ENCODE peak calls at places on chromosomes 11 and 22, in seven cellular contexts. One of them, this sample, is unnamed. For H3K4me1, the result is how much of the 10 kb centered on the place peaks cover.

GRCh38 chr11:33703771-33704170 is 3.1 kb upstream of the C11orf91 start:
- DNase-seq in mesendoderm: no peak
- DNase-seq in IMR-90: peak
- DNase-seq in mesenchymal stem cell: no peak
- DNase-seq in trophoblast cell: peak
- DNase-seq in H9: no peak
- DNase-seq in H1: no peak
- DNase-seq in this sample: no peak

GRCh38 chr11:34495724-34496377 is 17.7 kb downstream of the ELF5 start:
- DNase-seq in mesendoderm: no peak
- DNase-seq in IMR-90: no peak
- DNase-seq in mesenchymal stem cell: no peak
- DNase-seq in trophoblast cell: no peak
- DNase-seq in H9: no peak
- DNase-seq in H1: no peak
- DNase-seq in this sample: no peak

GRCh38 chr11:124812876-124813275 is 12.7 kb upstream of the MSANTD2 start:
- DNase-seq in mesendoderm: no peak
- DNase-seq in IMR-90: no peak
- DNase-seq in mesenchymal stem cell: no peak
- DNase-seq in trophoblast cell: peak
- DNase-seq in H9: no peak
- DNase-seq in H1: no peak
- DNase-seq in this sample: no peak

GRCh38 chr11:117197006-117197405 is 2.2 kb upstream of the TAGLN start:
- DNase-seq in mesendoderm: no peak
- DNase-seq in IMR-90: no peak
- DNase-seq in mesenchymal stem cell: no peak
- DNase-seq in trophoblast cell: no peak
- DNase-seq in H9: no peak
- DNase-seq in H1: no peak
- DNase-seq in this sample: no peak

GRCh38 chr11:27485930-27486773 is 13.6 kb upstream of the LGR4 start:
- DNase-seq in mesendoderm: peak
- DNase-seq in IMR-90: peak
- DNase-seq in mesenchymal stem cell: peak
- DNase-seq in trophoblast cell: peak
- DNase-seq in H9: no peak
- DNase-seq in H1: no peak
- DNase-seq in this sample: peak

GRCh38 chr11:37657645-37658044 is 1059.6 kb upstream of the RAG2 start:
- DNase-seq in mesendoderm: peak
- DNase-seq in IMR-90: peak
- DNase-seq in mesenchymal stem cell: peak
- DNase-seq in trophoblast cell: peak
- DNase-seq in H9: no peak
- DNase-seq in H1: no peak
- DNase-seq in this sample: no peak

GRCh38 chr11:100827934-100828661 is 141.0 kb downstream of the ARHGAP42 start:
- DNase-seq in mesendoderm: peak
- DNase-seq in IMR-90: peak
- DNase-seq in mesenchymal stem cell: peak
- DNase-seq in trophoblast cell: peak
- DNase-seq in H9: peak
- DNase-seq in H1: no peak
- DNase-seq in this sample: no peak

GRCh38 chr11:116910378-116910777 is 73.0 kb upstream of the APOA1 start:
- DNase-seq in mesendoderm: no peak
- DNase-seq in IMR-90: peak
- DNase-seq in mesenchymal stem cell: peak
- DNase-seq in trophoblast cell: no peak
- DNase-seq in H9: no peak
- DNase-seq in H1: no peak
- DNase-seq in this sample: no peak

GRCh38 chr11:44618561-44619425 is 53.3 kb downstream of the CD82 start:
- DNase-seq in mesendoderm: no peak
- DNase-seq in IMR-90: no peak
- DNase-seq in mesenchymal stem cell: no peak
- DNase-seq in trophoblast cell: no peak
- DNase-seq in H9: peak
- DNase-seq in H1: no peak
- DNase-seq in this sample: no peak

GRCh38 chr11:22165087-22165486 is 27.8 kb upstream of the ANO5 start:
- DNase-seq in mesendoderm: peak
- DNase-seq in IMR-90: no peak
- DNase-seq in mesenchymal stem cell: no peak
- DNase-seq in trophoblast cell: no peak
- DNase-seq in H9: no peak
- DNase-seq in H1: no peak
- DNase-seq in this sample: no peak

GRCh38 chr11:112903310-112903709 is 57.9 kb upstream of the NCAM1 start:
- DNase-seq in mesendoderm: no peak
- DNase-seq in IMR-90: no peak
- DNase-seq in mesenchymal stem cell: no peak
- DNase-seq in trophoblast cell: no peak
- DNase-seq in H9: no peak
- DNase-seq in H1: no peak
- DNase-seq in this sample: no peak

GRCh38 chr11:119531091-119531490 is 108.1 kb upstream of the THY1 start:
- DNase-seq in mesendoderm: no peak
- DNase-seq in IMR-90: no peak
- DNase-seq in mesenchymal stem cell: no peak
- DNase-seq in trophoblast cell: no peak
- DNase-seq in H9: no peak
- DNase-seq in H1: no peak
- DNase-seq in this sample: no peak

GRCh38 chr11:43217856-43218255 is 93.9 kb upstream of the API5 start:
- DNase-seq in mesendoderm: no peak
- DNase-seq in IMR-90: no peak
- DNase-seq in mesenchymal stem cell: no peak
- DNase-seq in trophoblast cell: no peak
- DNase-seq in H9: no peak
- DNase-seq in H1: no peak
- DNase-seq in this sample: no peak

GRCh38 chr22:20009018-20009482 is 7.6 kb downstream of the ARVCF start:
- DNase-seq in mesendoderm: no peak
- DNase-seq in IMR-90: no peak
- DNase-seq in mesenchymal stem cell: no peak
- DNase-seq in trophoblast cell: no peak
- DNase-seq in H9: no peak
- DNase-seq in H1: no peak
- DNase-seq in this sample: no peak
- H2BK120ac ChIP-seq in mesendoderm: no peak
- H2BK120ac ChIP-seq in IMR-90: no peak
- H2BK120ac ChIP-seq in mesenchymal stem cell: no peak
- H2BK120ac ChIP-seq in trophoblast cell: no peak
- H2BK120ac ChIP-seq in H9: no peak
- H2BK120ac ChIP-seq in H1: no peak
- H2BK120ac ChIP-seq in this sample: no peak

GRCh38 chr11:9850224-9850895 is 186.5 kb downstream of the SWAP70 start:
- DNase-seq in mesendoderm: no peak
- DNase-seq in IMR-90: peak
- DNase-seq in mesenchymal stem cell: no peak
- DNase-seq in trophoblast cell: peak
- DNase-seq in H9: no peak
- DNase-seq in H1: no peak
- DNase-seq in this sample: no peak

GRCh38 chr11:9855579-9856260 is 191.8 kb downstream of the SWAP70 start:
- DNase-seq in mesendoderm: no peak
- DNase-seq in IMR-90: peak
- DNase-seq in mesenchymal stem cell: peak
- DNase-seq in trophoblast cell: no peak
- DNase-seq in H9: no peak
- DNase-seq in H1: no peak
- DNase-seq in this sample: no peak

GRCh38 chr11:9851366-9851765 is 187.5 kb downstream of the SWAP70 start:
- DNase-seq in mesendoderm: no peak
- DNase-seq in IMR-90: peak
- DNase-seq in mesenchymal stem cell: peak
- DNase-seq in trophoblast cell: peak
- DNase-seq in H9: no peak
- DNase-seq in H1: no peak
- DNase-seq in this sample: no peak

GRCh38 chr11:9852465-9852864 is 188.6 kb downstream of the SWAP70 start:
- DNase-seq in mesendoderm: no peak
- DNase-seq in IMR-90: no peak
- DNase-seq in mesenchymal stem cell: peak
- DNase-seq in trophoblast cell: no peak
- DNase-seq in H9: no peak
- DNase-seq in H1: no peak
- DNase-seq in this sample: no peak

GRCh38 chr11:9853929-9854557 is 190.2 kb downstream of the SWAP70 start:
- DNase-seq in mesendoderm: no peak
- DNase-seq in IMR-90: no peak
- DNase-seq in mesenchymal stem cell: no peak
- DNase-seq in trophoblast cell: no peak
- DNase-seq in H9: no peak
- DNase-seq in H1: no peak
- DNase-seq in this sample: no peak
- H3K4me1 ChIP-seq in mesendoderm: under half
- H3K4me1 ChIP-seq in IMR-90: under half
- H3K4me1 ChIP-seq in mesenchymal stem cell: under half
- H3K4me1 ChIP-seq in trophoblast cell: under half
- H3K4me1 ChIP-seq in H9: under half
- H3K4me1 ChIP-seq in H1: under half
- H3K4me1 ChIP-seq in this sample: under half

GRCh38 chr22:48677168-48677520 is 1150.5 kb downstream of the BRD1 start:
- DNase-seq in mesendoderm: no peak
- DNase-seq in IMR-90: no peak
- DNase-seq in mesenchymal stem cell: no peak
- DNase-seq in trophoblast cell: no peak
- DNase-seq in H9: no peak
- DNase-seq in H1: no peak
- DNase-seq in this sample: no peak
- H2BK120ac ChIP-seq in mesendoderm: no peak
- H2BK120ac ChIP-seq in IMR-90: no peak
- H2BK120ac ChIP-seq in mesenchymal stem cell: no peak
- H2BK120ac ChIP-seq in trophoblast cell: no peak
- H2BK120ac ChIP-seq in H9: no peak
- H2BK120ac ChIP-seq in H1: no peak
- H2BK120ac ChIP-seq in this sample: no peak

GRCh38 chr11:12695878-12696277 is 21.7 kb downstream of the TEAD1 start:
- DNase-seq in mesendoderm: no peak
- DNase-seq in IMR-90: no peak
- DNase-seq in mesenchymal stem cell: no peak
- DNase-seq in trophoblast cell: no peak
- DNase-seq in H9: no peak
- DNase-seq in H1: no peak
- DNase-seq in this sample: no peak
- H3K4me1 ChIP-seq in mesendoderm: under half
- H3K4me1 ChIP-seq in IMR-90: under half
- H3K4me1 ChIP-seq in mesenchymal stem cell: under half
- H3K4me1 ChIP-seq in trophoblast cell: under half
- H3K4me1 ChIP-seq in H9: under half
- H3K4me1 ChIP-seq in H1: under half
- H3K4me1 ChIP-seq in this sample: half or more